ENCODE peak calls at places on chromosome 11, in four cellular contexts. One of them, this sample, is unnamed.

GRCh38 chr11:2586091-2586792 is 113.6 kb downstream of the KCNQ1OT1 start:
- DNase-seq in AG04450: no peak
- DNase-seq in A549: no peak
- DNase-seq in H9: peak; percentile 14
- DNase-seq in this sample: no peak

GRCh38 chr11:12824281-12825041 is 150.2 kb downstream of the TEAD1 start:
- DNase-seq in AG04450: no peak
- DNase-seq in A549: no peak
- DNase-seq in H9: no peak
- DNase-seq in this sample: no peak

GRCh38 chr11:45145421-45146071 is 893 bp upstream of the PRDM11 start:
- DNase-seq in AG04450: no peak
- DNase-seq in A549: no peak
- DNase-seq in H9: peak; percentile 87
- DNase-seq in this sample: peak; percentile 48

GRCh38 chr11:18067372-18067771 is 21.3 kb upstream of the TPH1 start:
- DNase-seq in AG04450: no peak
- DNase-seq in A549: no peak
- DNase-seq in H9: no peak
- DNase-seq in this sample: no peak

GRCh38 chr11:78210000-78210608 is 21.4 kb downstream of the USP35 start:
- DNase-seq in AG04450: no peak
- DNase-seq in A549: no peak
- DNase-seq in H9: no peak
- DNase-seq in this sample: no peak

GRCh38 chr11:83583953-83584352 is 297.8 kb upstream of the CCDC90B start:
- DNase-seq in AG04450: no peak
- DNase-seq in A549: no peak
- DNase-seq in H9: no peak
- DNase-seq in this sample: no peak

GRCh38 chr11:125807909-125808308 is 20.0 kb downstream of the PATE3 start:
- DNase-seq in AG04450: no peak
- DNase-seq in A549: no peak
- DNase-seq in H9: no peak
- DNase-seq in this sample: no peak

GRCh38 chr11:8375932-8376331 is 112.3 kb upstream of the LMO1 start:
- DNase-seq in AG04450: no peak
- DNase-seq in A549: no peak
- DNase-seq in H9: no peak
- DNase-seq in this sample: no peak

GRCh38 chr11:130418756-130419155 is 9.7 kb downstream of the ADAMTS8 start:
- DNase-seq in AG04450: no peak
- DNase-seq in A549: no peak
- DNase-seq in H9: no peak
- DNase-seq in this sample: no peak

GRCh38 chr11:130422251-130422995 is 6.0 kb downstream of the ADAMTS8 start:
- DNase-seq in AG04450: no peak
- DNase-seq in A549: no peak
- DNase-seq in H9: no peak
- DNase-seq in this sample: no peak

GRCh38 chr11:130421697-130422096 is 6.7 kb downstream of the ADAMTS8 start:
- DNase-seq in AG04450: no peak
- DNase-seq in A549: no peak
- DNase-seq in H9: no peak
- DNase-seq in this sample: no peak

GRCh38 chr11:130421199-130421585 is 7.2 kb downstream of the ADAMTS8 start:
- DNase-seq in AG04450: no peak
- DNase-seq in A549: no peak
- DNase-seq in H9: no peak
- DNase-seq in this sample: no peak

GRCh38 chr11:130420478-130421198 is 7.8 kb downstream of the ADAMTS8 start:
- DNase-seq in AG04450: no peak
- DNase-seq in A549: no peak
- DNase-seq in H9: no peak
- DNase-seq in this sample: no peak
- H3K27ac ChIP-seq in AG04450: peak overlapping the region; percentile 83
- H3K27ac ChIP-seq in A549: no peak overlapping the region
- H3K27ac ChIP-seq in H9: no peak overlapping the region
- H3K27ac ChIP-seq in this sample: no peak overlapping the region

GRCh38 chr11:70544774-70545625 is 146.7 kb downstream of the CTTN start:
- DNase-seq in AG04450: no peak
- DNase-seq in A549: no peak
- DNase-seq in H9: peak; percentile 79
- DNase-seq in this sample: no peak
- H3K27ac ChIP-seq in AG04450: no peak overlapping the region
- H3K27ac ChIP-seq in A549: peak overlapping the region; percentile 34
- H3K27ac ChIP-seq in H9: no peak overlapping the region
- H3K27ac ChIP-seq in this sample: no peak overlapping the region

DNA sequence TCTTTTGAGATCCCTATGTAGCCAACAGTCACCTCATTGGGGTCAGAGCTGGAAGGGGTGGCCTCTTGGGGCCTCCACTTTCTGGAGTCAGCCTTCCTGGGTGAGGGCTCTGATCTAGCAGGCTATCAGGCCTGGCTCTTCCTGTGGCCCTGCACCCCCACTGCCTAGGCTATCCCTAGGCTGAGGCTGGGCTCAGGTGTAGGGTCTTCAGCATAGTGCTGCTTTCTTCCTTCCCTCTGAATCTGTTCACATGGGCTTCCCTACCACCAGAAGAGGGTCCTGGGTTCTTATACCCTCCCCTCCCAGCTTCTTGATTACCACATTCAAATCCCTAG is 456 bp upstream of the SPI1 start:
- DNase-seq in AG04450: no peak
- DNase-seq in A549: no peak
- DNase-seq in H9: no peak
- DNase-seq in this sample: no peak
- H3K27ac ChIP-seq in AG04450: no peak overlapping the region
- H3K27ac ChIP-seq in A549: no peak overlapping the region
- H3K27ac ChIP-seq in H9: no peak overlapping the region
- H3K27ac ChIP-seq in this sample: no peak overlapping the region

DNA sequence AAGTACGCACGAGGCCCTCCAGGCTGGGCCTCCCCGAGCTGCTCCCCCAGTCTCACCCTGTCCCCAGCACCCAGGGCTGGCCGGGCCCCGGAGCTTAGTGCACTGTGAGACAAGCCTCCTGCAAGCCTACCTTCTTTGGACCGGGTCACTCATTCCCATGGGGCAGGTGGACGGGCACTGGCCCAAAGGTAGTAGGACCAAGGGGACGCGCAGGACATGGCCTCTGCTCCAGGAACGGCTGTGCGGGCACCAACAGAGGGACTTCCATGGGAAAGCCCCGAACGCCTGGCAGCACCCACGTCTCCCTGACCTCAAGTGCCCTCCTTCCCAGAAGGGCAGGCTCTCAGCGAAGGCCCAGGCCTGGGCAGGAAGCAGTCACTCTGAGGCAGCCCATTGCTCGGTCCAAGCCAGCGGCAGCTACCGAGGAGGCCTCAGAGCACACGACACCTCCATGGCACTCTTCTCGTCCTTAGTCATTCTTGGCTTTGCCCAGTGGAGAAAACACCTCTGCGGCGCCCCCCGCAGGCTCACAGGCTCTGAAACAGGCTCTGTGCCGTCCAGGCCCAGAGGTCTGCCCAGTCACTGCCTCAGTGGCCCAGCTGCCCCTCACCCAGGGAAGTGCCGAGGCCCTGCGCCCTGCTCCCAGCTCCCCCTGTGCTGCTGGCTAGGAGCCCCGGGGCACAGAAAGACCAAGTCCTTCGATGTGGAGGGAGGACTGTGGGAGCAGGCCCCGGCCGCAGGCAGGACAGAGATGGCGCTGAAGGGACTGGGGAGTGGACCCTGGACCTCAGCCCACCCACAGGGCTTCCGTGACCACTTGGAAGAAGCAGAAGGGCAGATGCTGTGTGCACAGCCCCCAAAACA is 3.8 kb downstream of the MOB2 start:
- DNase-seq in AG04450: no peak
- DNase-seq in A549: no peak
- DNase-seq in H9: no peak
- DNase-seq in this sample: no peak
- H3K27ac ChIP-seq in AG04450: no peak overlapping the region
- H3K27ac ChIP-seq in A549: no peak overlapping the region
- H3K27ac ChIP-seq in H9: no peak overlapping the region
- H3K27ac ChIP-seq in this sample: no peak overlapping the region

DNA sequence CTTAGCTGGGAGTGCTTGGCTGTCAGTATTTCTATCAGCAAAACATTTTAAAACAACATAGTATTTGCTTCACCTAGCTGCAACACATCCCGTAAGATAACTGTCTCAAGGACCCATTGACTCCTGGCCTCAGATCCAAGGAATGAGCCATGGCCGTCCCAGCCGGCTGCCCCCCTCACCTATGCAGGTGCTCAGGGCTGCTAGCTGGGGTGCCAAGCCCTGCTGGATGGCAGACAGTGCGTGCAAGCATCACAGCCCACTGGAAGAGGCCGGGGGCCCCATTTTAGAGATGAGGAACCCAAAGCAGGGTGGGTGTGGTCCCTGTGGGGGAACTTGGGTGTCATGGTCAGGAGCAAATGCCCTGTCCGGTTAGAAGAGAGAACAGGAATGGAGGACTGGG is 8.5 kb downstream of the PSMC3 start:
- DNase-seq in AG04450: no peak
- DNase-seq in A549: no peak
- DNase-seq in H9: no peak
- DNase-seq in this sample: no peak
- H3K27ac ChIP-seq in AG04450: peak overlapping the region; percentile 39
- H3K27ac ChIP-seq in A549: no peak overlapping the region
- H3K27ac ChIP-seq in H9: no peak overlapping the region
- H3K27ac ChIP-seq in this sample: no peak overlapping the region

GRCh38 chr11:6006846-6007245 is at the start of gene OR56A4:
- DNase-seq in AG04450: no peak
- DNase-seq in A549: no peak
- DNase-seq in H9: no peak
- DNase-seq in this sample: no peak

GRCh38 chr11:6006395-6006794 is 351 bp downstream of the OR56A4 start:
- DNase-seq in AG04450: no peak
- DNase-seq in A549: no peak
- DNase-seq in H9: no peak
- DNase-seq in this sample: no peak

GRCh38 chr11:6002202-6002699 is 4.5 kb downstream of the OR56A4 start:
- DNase-seq in AG04450: no peak
- DNase-seq in A549: no peak
- DNase-seq in H9: no peak
- DNase-seq in this sample: no peak
- H3K27ac ChIP-seq in AG04450: no peak overlapping the region
- H3K27ac ChIP-seq in A549: no peak overlapping the region
- H3K27ac ChIP-seq in H9: no peak overlapping the region
- H3K27ac ChIP-seq in this sample: no peak overlapping the region

GRCh38 chr11:99271527-99271926 is 250.8 kb downstream of the CNTN5 start:
- DNase-seq in AG04450: no peak
- DNase-seq in A549: no peak
- DNase-seq in H9: peak; percentile 52
- DNase-seq in this sample: no peak
- H3K27ac ChIP-seq in AG04450: no peak overlapping the region
- H3K27ac ChIP-seq in A549: no peak overlapping the region
- H3K27ac ChIP-seq in H9: no peak overlapping the region
- H3K27ac ChIP-seq in this sample: no peak overlapping the region

This sample was measured in CD8-positive, alpha-beta T cell.